ENCODE peak calls at places on chromosomes 3 and 15, in nine cellular contexts. D is left ventricle myocardium inferior, A is heart right ventricle, T is mesenchymal stem cell, M is Panc1, O is DND-41, H is K562, S is tibial artery, U is lower lobe of right lung. Z is an unnamed sample.

GRCh38 chr15:79339588-79340314 is 28.8 kb downstream of the TMED3 start:
- DNase-seq in D (no peak), A (no peak), T (peak; percentile 60), M (peak; percentile 36), O (peak; percentile 8), H (peak; percentile 40), S (no peak), U (no peak), Z (no peak)

GRCh38 chr3:129542747-129543146 is 228 bp upstream of the H1-8 start:
- DNase-seq in D (no peak), A (no peak), T (no peak), M (no peak), O (no peak), H (no peak), S (no peak), U (no peak), Z (no peak)

GRCh38 chr3:25843332-25843731 is 53.4 kb downstream of the OXSM start:
- DNase-seq in D (no peak), A (no peak), T (no peak), M (no peak), O (no peak), H (no peak), S (no peak), U (no peak), Z (no peak)

GRCh38 chr3:10253731-10254130 is 5.5 kb downstream of the TATDN2 start:
- DNase-seq in D (no peak), A (no peak), T (no peak), M (no peak), O (no peak), H (no peak), S (no peak), U (no peak), Z (no peak)

GRCh38 chr3:32238816-32239637 is 547 bp downstream of the CMTM8 start:
- DNase-seq in D (peak; percentile 43), A (peak; percentile 38), T (peak; percentile 38), M (no peak), O (peak; percentile 52), H (no peak), S (no peak), U (peak; percentile 64), Z (peak; percentile 22)

GRCh38 chr3:15982667-15983145 is 184.9 kb upstream of the ANKRD28 start:
- DNase-seq in D (peak; percentile 27), A (peak; percentile 24), T (peak; percentile 97), M (peak; percentile 81), O (no peak), H (no peak), S (peak; percentile 67), U (no peak), Z (no peak)

GRCh38 chr3:194046995-194047681 is 88.8 kb upstream of the HES1 start:
- DNase-seq in D (peak; percentile 76), A (peak; percentile 74), T (peak; percentile 41), M (no peak), O (peak; percentile 23), H (no peak), S (no peak), U (peak; percentile 72), Z (no peak)

GRCh38 chr3:123290962-123291361 is 89.2 kb downstream of the SEC22A start:
- DNase-seq in D (no peak), A (no peak), T (no peak), M (no peak), O (no peak), H (no peak), S (peak; percentile 49), U (no peak), Z (no peak)

GRCh38 chr3:172678068-172678467 is 32.8 kb downstream of the NCEH1 start:
- DNase-seq in D (no peak), A (no peak), T (peak; percentile 44), M (no peak), O (no peak), H (no peak), S (no peak), U (no peak), Z (no peak)

GRCh38 chr3:32121137-32121536 is 14.7 kb downstream of the GPD1L start:
- DNase-seq in D (no peak), A (no peak), T (no peak), M (no peak), O (no peak), H (no peak), S (no peak), U (no peak), Z (no peak)

GRCh38 chr15:73125219-73125618 is 73.0 kb downstream of the NEO1 start:
- DNase-seq in D (no peak), A (no peak), T (peak; percentile 71), M (no peak), O (no peak), H (no peak), S (no peak), U (no peak), Z (no peak)

DNA sequence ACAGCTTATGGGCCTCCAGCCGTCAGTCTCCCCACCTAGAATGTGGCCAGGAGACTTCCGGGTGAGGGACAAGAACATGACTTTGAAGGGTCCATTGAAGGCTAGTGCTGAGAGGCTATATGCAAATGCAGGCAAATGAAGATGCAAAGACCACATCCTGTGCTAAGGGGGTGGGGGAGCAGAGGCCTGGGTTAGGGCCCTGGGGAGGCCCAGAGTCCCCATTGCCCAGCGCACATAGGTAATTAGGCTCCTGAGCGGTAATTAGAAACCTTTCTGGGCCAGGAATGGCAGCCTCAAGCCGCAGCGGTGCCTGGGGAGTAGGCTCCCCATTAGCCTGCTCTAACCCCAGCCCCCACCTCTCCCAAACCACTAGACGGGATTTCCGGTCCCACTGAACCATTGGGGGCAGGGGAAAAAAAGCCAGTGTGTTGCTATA is 6.9 kb downstream of the CSK start:
- DNase-seq in D (no peak), A (no peak), T (no peak), M (no peak), O (peak; percentile 60), H (no peak), S (no peak), U (no peak), Z (no peak)
- H3K4me3 ChIP-seq in D (peak overlapping the region; percentile 45), A (no peak overlapping the region), T (no peak overlapping the region), M (no peak overlapping the region), O (peak overlapping the region; percentile 55), H (no peak overlapping the region), S (no peak overlapping the region), U (peak overlapping the region; percentile 44), Z (no peak overlapping the region)

GRCh38 chr3:46146548-46146947 is 61.6 kb downstream of the CCR1 start:
- DNase-seq in D (no peak), A (no peak), T (no peak), M (no peak), O (no peak), H (no peak), S (no peak), U (no peak), Z (no peak)

GRCh38 chr3:46141807-46142206 is 66.3 kb downstream of the CCR1 start:
- DNase-seq in D (no peak), A (no peak), T (no peak), M (no peak), O (no peak), H (no peak), S (no peak), U (no peak), Z (no peak)

GRCh38 chr3:46146021-46146420 is 62.1 kb downstream of the CCR1 start:
- DNase-seq in D (no peak), A (no peak), T (no peak), M (no peak), O (peak; percentile 72), H (no peak), S (no peak), U (no peak), Z (no peak)

GRCh38 chr3:46145147-46145546 is 63.0 kb downstream of the CCR1 start:
- DNase-seq in D (no peak), A (no peak), T (no peak), M (no peak), O (no peak), H (no peak), S (no peak), U (no peak), Z (no peak)

DNA sequence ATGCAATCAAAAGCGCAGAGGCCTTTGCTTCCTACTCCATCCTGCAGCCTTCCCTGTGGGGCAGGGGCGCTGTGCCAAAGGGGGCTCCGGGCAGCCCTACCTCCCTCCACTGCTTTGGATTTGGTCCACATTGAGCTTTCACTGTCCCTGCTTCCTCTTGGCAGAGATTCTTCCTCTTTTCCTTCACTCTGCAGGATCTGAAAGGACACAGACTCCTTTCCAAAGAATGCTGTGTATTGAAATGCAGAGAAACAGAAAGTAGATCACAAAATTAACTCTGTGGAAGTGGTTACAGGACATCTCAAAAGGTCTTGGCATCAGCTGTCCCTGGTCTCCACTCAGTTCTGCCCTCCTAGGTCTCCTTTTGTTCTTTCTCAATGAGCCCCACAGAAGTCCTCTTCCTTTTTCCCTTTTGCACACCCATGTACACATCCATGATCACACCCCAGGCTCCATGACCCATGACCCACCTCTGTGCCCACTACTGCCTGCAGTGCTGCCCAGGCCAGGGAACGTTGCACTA is 64.1 kb downstream of the CCR1 start:
- DNase-seq in D (no peak), A (no peak), T (no peak), M (no peak), O (no peak), H (no peak), S (no peak), U (peak; percentile 56), Z (no peak)
- H3K4me1 ChIP-seq in D (no peaks in the 10 kb centered on the region), A (no peaks in the 10 kb centered on the region), T (no peaks in the 10 kb centered on the region), M (no peaks in the 10 kb centered on the region), O (peaks cover 12% of the 10 kb centered on the region), H (no peaks in the 10 kb centered on the region), S (no peaks in the 10 kb centered on the region), U (peaks cover 16% of the 10 kb centered on the region), Z (no peaks in the 10 kb centered on the region)

GRCh38 chr15:72117698-72118399 is at the start of gene MYO9A:
- DNase-seq in D (peak; percentile 98), A (peak; percentile 98), T (peak; percentile 99), M (peak; percentile 96), O (peak; percentile 96), H (peak; percentile 98), S (peak; percentile 99), U (peak; percentile 98), Z (peak; percentile 98)
- H3K4me3 ChIP-seq in D (peak within 1 kb of the TSS; percentile 93), A (peak within 1 kb of the TSS; percentile 96), T (peak within 1 kb of the TSS; percentile 97), M (peak within 1 kb of the TSS; percentile 98), O (peak within 1 kb of the TSS; percentile 73), H (peak within 1 kb of the TSS; percentile 60), S (peak within 1 kb of the TSS; percentile 80), U (peak within 1 kb of the TSS; percentile 81), Z (peak within 1 kb of the TSS; percentile 94)

GRCh38 chr3:152398495-152398894 is 129.8 kb downstream of the MBNL1 start:
- DNase-seq in D (no peak), A (no peak), T (no peak), M (no peak), O (no peak), H (no peak), S (no peak), U (no peak), Z (no peak)

GRCh38 chr3:152395764-152396163 is 127.0 kb downstream of the MBNL1 start:
- DNase-seq in D (no peak), A (no peak), T (no peak), M (no peak), O (no peak), H (no peak), S (no peak), U (no peak), Z (no peak)

GRCh38 chr3:152400912-152401311 is 132.2 kb downstream of the MBNL1 start:
- DNase-seq in D (no peak), A (no peak), T (peak; percentile 74), M (no peak), O (no peak), H (no peak), S (no peak), U (no peak), Z (no peak)

GRCh38 chr3:152399374-152399773 is 130.6 kb downstream of the MBNL1 start:
- DNase-seq in D (no peak), A (no peak), T (peak; percentile 79), M (no peak), O (no peak), H (no peak), S (no peak), U (no peak), Z (no peak)

GRCh38 chr3:152396867-152397266 is 128.1 kb downstream of the MBNL1 start:
- DNase-seq in D (no peak), A (no peak), T (no peak), M (no peak), O (no peak), H (no peak), S (no peak), U (no peak), Z (no peak)
- H3K4me1 ChIP-seq in D (peaks cover 100% of the 10 kb centered on the region), A (peaks cover 85% of the 10 kb centered on the region), T (peaks cover 2% of the 10 kb centered on the region), M (peaks cover 4% of the 10 kb centered on the region), O (no peaks in the 10 kb centered on the region), H (peaks cover 9% of the 10 kb centered on the region), S (no peaks in the 10 kb centered on the region), U (peaks cover 82% of the 10 kb centered on the region), Z (peaks cover 8% of the 10 kb centered on the region)

Z was measured in uterus.